ENCODE peak calls at places on chromosomes 5 and 9, in ten cellular contexts. One of them, this sample, is unnamed.

GRCh38 chr5:165631235-165631634 is 2125.8 kb downstream of the MAT2B start:
- DNase-seq in effector CD4-positive, alpha-beta T cell: no peak
- DNase-seq in D341Med: no peak
- DNase-seq in SW 1271: no peak
- DNase-seq in activated CD4-positive, alpha-beta T cell treated with anti-CD3 and anti-CD28 coated beads, Interleukin-2, amount 50 U/mL, for 48 hours: no peak
- DNase-seq in astrocyte of the spinal cord: no peak
- DNase-seq in activated T-cell treated with anti-CD3 and anti-CD28 coated beads, Interleukin-2, amount 50 U/mL, for 72 hours: no peak
- DNase-seq in posterior cingulate gyrus: no peak
- DNase-seq in endodermal cell: no peak
- DNase-seq in sigmoid colon: no peak
- DNase-seq in this sample: no peak

GRCh38 chr5:37815913-37816312 is 23.9 kb downstream of the GDNF start:
- DNase-seq in effector CD4-positive, alpha-beta T cell: no peak
- DNase-seq in D341Med: no peak
- DNase-seq in SW 1271: no peak
- DNase-seq in activated CD4-positive, alpha-beta T cell treated with anti-CD3 and anti-CD28 coated beads, Interleukin-2, amount 50 U/mL, for 48 hours: no peak
- DNase-seq in astrocyte of the spinal cord: no peak
- DNase-seq in activated T-cell treated with anti-CD3 and anti-CD28 coated beads, Interleukin-2, amount 50 U/mL, for 72 hours: no peak
- DNase-seq in posterior cingulate gyrus: no peak
- DNase-seq in endodermal cell: no peak
- DNase-seq in sigmoid colon: no peak
- DNase-seq in this sample: no peak

GRCh38 chr9:109974143-109974917 is 194.3 kb downstream of the PALM2AKAP2 start:
- DNase-seq in effector CD4-positive, alpha-beta T cell: no peak
- DNase-seq in D341Med: no peak
- DNase-seq in SW 1271: no peak
- DNase-seq in activated CD4-positive, alpha-beta T cell treated with anti-CD3 and anti-CD28 coated beads, Interleukin-2, amount 50 U/mL, for 48 hours: peak
- DNase-seq in astrocyte of the spinal cord: no peak
- DNase-seq in activated T-cell treated with anti-CD3 and anti-CD28 coated beads, Interleukin-2, amount 50 U/mL, for 72 hours: peak
- DNase-seq in posterior cingulate gyrus: peak
- DNase-seq in endodermal cell: peak
- DNase-seq in sigmoid colon: no peak
- DNase-seq in this sample: no peak

GRCh38 chr9:86980802-86981201 is 33.5 kb upstream of the GAS1 start:
- DNase-seq in effector CD4-positive, alpha-beta T cell: no peak
- DNase-seq in D341Med: no peak
- DNase-seq in SW 1271: no peak
- DNase-seq in activated CD4-positive, alpha-beta T cell treated with anti-CD3 and anti-CD28 coated beads, Interleukin-2, amount 50 U/mL, for 48 hours: no peak
- DNase-seq in astrocyte of the spinal cord: no peak
- DNase-seq in activated T-cell treated with anti-CD3 and anti-CD28 coated beads, Interleukin-2, amount 50 U/mL, for 72 hours: no peak
- DNase-seq in posterior cingulate gyrus: no peak
- DNase-seq in endodermal cell: no peak
- DNase-seq in sigmoid colon: no peak
- DNase-seq in this sample: no peak

GRCh38 chr5:176560364-176560763 is 11.2 kb downstream of the CDHR2 start:
- DNase-seq in effector CD4-positive, alpha-beta T cell: no peak
- DNase-seq in D341Med: no peak
- DNase-seq in SW 1271: no peak
- DNase-seq in activated CD4-positive, alpha-beta T cell treated with anti-CD3 and anti-CD28 coated beads, Interleukin-2, amount 50 U/mL, for 48 hours: no peak
- DNase-seq in astrocyte of the spinal cord: no peak
- DNase-seq in activated T-cell treated with anti-CD3 and anti-CD28 coated beads, Interleukin-2, amount 50 U/mL, for 72 hours: peak
- DNase-seq in posterior cingulate gyrus: no peak
- DNase-seq in endodermal cell: peak
- DNase-seq in sigmoid colon: no peak
- DNase-seq in this sample: no peak

GRCh38 chr5:111655169-111655924 is 101.6 kb downstream of the NREP start:
- DNase-seq in effector CD4-positive, alpha-beta T cell: no peak
- DNase-seq in D341Med: no peak
- DNase-seq in SW 1271: no peak
- DNase-seq in activated CD4-positive, alpha-beta T cell treated with anti-CD3 and anti-CD28 coated beads, Interleukin-2, amount 50 U/mL, for 48 hours: no peak
- DNase-seq in astrocyte of the spinal cord: peak
- DNase-seq in activated T-cell treated with anti-CD3 and anti-CD28 coated beads, Interleukin-2, amount 50 U/mL, for 72 hours: no peak
- DNase-seq in posterior cingulate gyrus: no peak
- DNase-seq in endodermal cell: no peak
- DNase-seq in sigmoid colon: no peak
- DNase-seq in this sample: no peak

GRCh38 chr5:92991681-92992472 is 589.1 kb downstream of the NR2F1-AS1 start:
- DNase-seq in effector CD4-positive, alpha-beta T cell: no peak
- DNase-seq in D341Med: no peak
- DNase-seq in SW 1271: no peak
- DNase-seq in activated CD4-positive, alpha-beta T cell treated with anti-CD3 and anti-CD28 coated beads, Interleukin-2, amount 50 U/mL, for 48 hours: no peak
- DNase-seq in astrocyte of the spinal cord: peak
- DNase-seq in activated T-cell treated with anti-CD3 and anti-CD28 coated beads, Interleukin-2, amount 50 U/mL, for 72 hours: no peak
- DNase-seq in posterior cingulate gyrus: no peak
- DNase-seq in endodermal cell: no peak
- DNase-seq in sigmoid colon: no peak
- DNase-seq in this sample: no peak

GRCh38 chr5:150573867-150574817 is 66.2 kb downstream of the NDST1 start:
- DNase-seq in effector CD4-positive, alpha-beta T cell: no peak
- DNase-seq in D341Med: no peak
- DNase-seq in SW 1271: no peak
- DNase-seq in activated CD4-positive, alpha-beta T cell treated with anti-CD3 and anti-CD28 coated beads, Interleukin-2, amount 50 U/mL, for 48 hours: no peak
- DNase-seq in astrocyte of the spinal cord: no peak
- DNase-seq in activated T-cell treated with anti-CD3 and anti-CD28 coated beads, Interleukin-2, amount 50 U/mL, for 72 hours: no peak
- DNase-seq in posterior cingulate gyrus: no peak
- DNase-seq in endodermal cell: peak
- DNase-seq in sigmoid colon: peak
- DNase-seq in this sample: no peak